ENCODE peak calls at places on chromosomes 4 and X, in six cellular contexts. W is K562, J is H1, U is GM12891, D is HepG2, Y is GM12878. C is an unnamed sample.

GRCh38 chr4:139909036-139909435 is 243.4 kb downstream of the MGST2 start:
- DNase-seq in W (no peak), J (no peak), U (no peak), D (no peak), Y (no peak), C (no peak)

GRCh38 chrX:23787745-23788118 is 4.8 kb downstream of the SAT1 start:
- DNase-seq in W (no peak), J (no peak), U (no peak), D (no peak), Y (no peak), C (no peak)

GRCh38 chr4:114091546-114091945 is 112.1 kb upstream of the ARSJ start:
- DNase-seq in W (no peak), J (no peak), U (no peak), D (no peak), Y (no peak), C (no peak)

GRCh38 chrX:68048774-68049173 is 384.5 kb downstream of the OPHN1 start:
- DNase-seq in W (no peak), J (no peak), U (no peak), D (no peak), Y (no peak), C (no peak)

GRCh38 chr4:60962286-60962685 is 237.8 kb upstream of the ADGRL3 start:
- DNase-seq in W (no peak), J (no peak), U (no peak), D (no peak), Y (no peak), C (no peak)

GRCh38 chr4:2643555-2643954 is 107.1 kb downstream of the FAM193A start:
- DNase-seq in W (no peak), J (no peak), U (no peak), D (no peak), Y (no peak), C (no peak)

GRCh38 chrX:120453985-120454384 is 15.1 kb downstream of the LAMP2 start:
- DNase-seq in W (no peak), J (no peak), U (no peak), D (no peak), Y (no peak), C (no peak)

GRCh38 chr4:24260922-24261581 is 323.3 kb downstream of the DHX15 start:
- DNase-seq in W (no peak), J (no peak), U (no peak), D (no peak), Y (no peak), C (no peak)

GRCh38 chrX:65671286-65671685 is 3.8 kb downstream of the MSN start:
- DNase-seq in W (no peak), J (no peak), U (no peak), D (no peak), Y (no peak), C (no peak)

GRCh38 chrX:140733766-140734342 is 24.3 kb downstream of the LINC00632 start:
- DNase-seq in W (peak; percentile 39), J (no peak), U (no peak), D (peak; percentile 5), Y (no peak), C (no peak)

GRCh38 chr4:113534698-113535097 is 226.8 kb downstream of the CAMK2D start:
- DNase-seq in W (no peak), J (no peak), U (no peak), D (no peak), Y (no peak), C (no peak)

GRCh38 chr4:147407261-147408045 is 73.4 kb upstream of the EDNRA start:
- DNase-seq in W (peak; percentile 9), J (peak; percentile 25), U (no peak), D (no peak), Y (no peak), C (no peak)

GRCh38 chr4:110088670-110089069 is 109.7 kb downstream of the ELOVL6 start:
- DNase-seq in W (no peak), J (no peak), U (no peak), D (no peak), Y (peak; percentile 23), C (no peak)

GRCh38 chr4:110096406-110096805 is 102.0 kb downstream of the ELOVL6 start:
- DNase-seq in W (no peak), J (no peak), U (no peak), D (no peak), Y (no peak), C (no peak)

GRCh38 chr4:110087116-110087708 is 111.2 kb downstream of the ELOVL6 start:
- DNase-seq in W (no peak), J (no peak), U (no peak), D (no peak), Y (no peak), C (no peak)

GRCh38 chr4:110092646-110093045 is 105.8 kb downstream of the ELOVL6 start:
- DNase-seq in W (no peak), J (no peak), U (no peak), D (no peak), Y (no peak), C (no peak)

DNA sequence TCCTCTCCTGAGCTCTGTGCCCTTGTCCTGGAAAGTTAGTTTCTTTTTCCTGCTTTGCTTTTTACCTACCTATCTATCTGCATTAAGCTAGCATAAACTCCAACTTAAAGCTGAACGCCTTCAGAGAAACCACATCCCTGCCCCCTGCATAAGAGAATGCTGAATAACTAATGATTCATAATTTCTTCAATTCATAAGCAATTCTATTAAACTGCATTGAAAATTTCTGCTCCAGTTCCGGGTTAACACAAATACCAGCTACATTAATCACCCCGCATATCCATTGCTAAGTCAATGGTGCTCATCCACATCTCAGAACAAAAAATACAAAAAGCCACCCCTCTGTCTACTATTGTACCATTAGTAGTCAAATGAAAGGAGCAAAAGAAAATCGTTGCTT is 107.0 kb downstream of the ELOVL6 start:
- DNase-seq in W (no peak), J (no peak), U (no peak), D (no peak), Y (no peak), C (no peak)
- TF ChIP-seq POLR2A in W (no peak), J (no peak), U (no peak), D (no peak), Y (no peak), C (no peak)

GRCh38 chrX:102745513-102746133 is 25.1 kb downstream of the GPRASP3 start:
- DNase-seq in W (no peak), J (peak; percentile 44), U (no peak), D (no peak), Y (no peak), C (no peak)
- TF ChIP-seq TAF1 in W (no peak), J (peak; percentile 46), U (no peak), D (no peak), Y (no peak), C (no peak)

DNA sequence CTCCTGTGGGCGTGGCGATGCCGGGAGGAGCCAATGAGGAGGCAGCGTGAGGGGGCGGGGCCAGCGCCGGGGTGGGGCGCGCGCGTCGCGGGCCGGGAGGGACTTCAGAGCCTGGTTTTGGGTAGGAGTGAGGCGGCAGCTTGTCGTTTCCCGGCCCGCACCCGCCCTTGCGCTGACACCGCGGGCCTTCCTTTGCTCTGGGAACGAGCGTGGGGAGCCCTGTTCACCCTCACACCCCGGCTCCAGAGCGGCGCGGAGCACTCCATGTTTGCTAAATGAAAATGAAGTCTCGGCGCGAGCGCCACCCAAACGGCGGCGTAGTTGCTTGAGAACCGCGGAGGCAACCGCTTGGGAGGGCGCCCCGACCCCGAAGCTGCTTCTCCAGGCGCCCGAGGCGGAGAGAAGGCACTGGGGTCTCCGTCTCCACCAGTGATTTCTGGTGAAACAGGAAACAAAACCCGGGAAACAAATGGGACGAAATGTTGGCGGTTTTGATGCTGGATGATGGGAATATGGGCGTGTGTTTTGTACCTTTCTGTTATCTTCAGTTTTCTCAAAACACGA is 497 bp upstream of the GRPEL1 start:
- DNase-seq in W (peak; percentile 97), J (no peak), U (no peak), D (no peak), Y (no peak), C (no peak)
- TF ChIP-seq POLR2A in W (peak; percentile 81), J (no peak), U (no peak), D (no peak), Y (peak; percentile 79), C (peak; percentile 81)

GRCh38 chr4:18180122-18180521 is 158.6 kb upstream of the LCORL start:
- DNase-seq in W (no peak), J (no peak), U (no peak), D (no peak), Y (no peak), C (no peak)
- TF ChIP-seq TAF1 in W (no peak), J (no peak), U (no peak), D (no peak), Y (no peak), C (no peak)

DNA sequence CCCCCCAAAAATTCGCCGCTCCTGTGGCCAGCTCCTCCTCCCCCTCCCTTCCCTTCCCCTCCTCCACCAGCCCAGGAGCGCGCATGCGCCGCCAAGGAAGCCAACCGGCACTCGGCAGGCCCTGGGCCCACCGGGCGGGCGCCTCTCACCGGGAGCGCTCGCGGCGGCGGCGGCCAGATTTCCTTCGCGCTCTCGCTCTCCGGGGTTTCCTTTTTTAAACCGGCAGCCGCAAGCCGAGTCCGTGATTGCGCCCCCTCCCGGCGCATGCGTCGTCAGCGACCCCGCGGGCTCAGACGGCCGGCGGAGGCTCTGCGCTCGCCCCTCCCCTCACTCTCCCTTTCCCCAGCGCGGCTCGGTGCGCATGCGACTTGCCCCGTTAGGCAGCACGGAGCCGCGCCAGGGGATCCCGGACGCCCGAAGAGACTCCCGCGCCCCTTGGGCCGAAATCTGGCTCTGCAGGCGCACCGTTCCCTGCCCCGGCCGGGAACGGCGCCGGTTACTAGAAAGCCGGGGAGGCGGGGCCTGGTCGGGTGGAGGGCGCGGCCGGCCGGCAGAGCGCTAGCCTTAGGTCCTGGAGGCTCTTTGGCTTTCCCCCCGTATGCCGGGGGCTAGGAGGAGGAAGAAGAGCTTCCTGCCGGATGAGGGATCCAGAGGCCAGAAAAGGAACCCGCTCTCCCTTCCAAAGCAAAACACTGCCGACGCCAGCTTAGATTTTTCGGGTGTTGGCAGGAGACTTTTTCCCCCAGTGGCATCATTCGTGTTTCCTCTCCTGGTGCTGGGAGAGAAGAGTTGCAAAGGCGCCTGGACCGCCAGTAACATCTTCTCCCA is at the start of gene CLOCK:
- DNase-seq in W (peak; percentile 89), J (no peak), U (peak; percentile 74), D (peak; percentile 74), Y (no peak), C (peak; percentile 76)
- TF ChIP-seq POLR2A in W (peak; percentile 72), J (peak; percentile 68), U (no peak), D (peak; percentile 50), Y (peak; percentile 74), C (no peak)

GRCh38 chr4:40702800-40703151 is 47.0 kb upstream of the NSUN7 start:
- DNase-seq in W (no peak), J (no peak), U (no peak), D (no peak), Y (no peak), C (no peak)
- TF ChIP-seq TAF1 in W (no peak), J (no peak), U (no peak), D (no peak), Y (no peak), C (no peak)

DNA sequence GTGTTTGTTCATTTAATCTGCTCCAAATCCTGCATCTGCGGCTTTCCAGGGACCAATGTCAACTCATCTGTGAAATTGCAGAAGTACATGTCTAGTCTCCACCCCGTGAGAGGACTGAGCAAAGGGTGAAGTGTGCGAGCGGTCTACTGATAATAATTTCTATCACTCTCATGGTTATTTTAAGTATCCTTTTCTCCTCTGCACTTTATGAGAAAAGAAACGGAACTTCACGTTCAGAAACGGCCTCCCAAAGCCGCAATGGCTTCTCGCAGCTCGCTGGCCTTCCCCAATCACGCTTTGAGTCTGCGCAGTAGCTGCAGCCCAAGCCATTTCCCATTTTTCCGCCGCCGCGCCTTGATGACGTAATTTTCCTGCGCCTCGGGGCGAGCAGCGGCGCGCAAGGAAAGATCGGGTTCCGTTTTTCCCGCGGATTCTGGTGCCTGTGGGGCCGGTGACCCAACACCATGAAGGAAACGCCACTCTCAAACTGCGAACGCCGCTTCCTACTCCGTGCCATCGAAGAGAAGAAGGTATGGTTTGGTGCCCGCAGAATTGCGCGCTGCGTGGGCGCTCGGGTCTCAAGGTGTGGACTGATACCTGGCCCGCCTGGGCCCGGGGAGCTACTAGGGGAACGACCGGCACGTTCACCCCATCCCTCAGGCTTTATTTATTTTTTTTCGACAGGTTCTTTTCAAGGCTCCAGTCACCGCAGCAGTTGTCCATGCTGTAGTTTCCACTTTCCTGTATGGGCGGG is at the start of gene EXOSC9:
- DNase-seq in W (peak; percentile 89), J (peak; percentile 82), U (peak; percentile 55), D (peak; percentile 87), Y (peak; percentile 88), C (peak; percentile 52)
- TF ChIP-seq POLR2A in W (peak; percentile 96), J (peak; percentile 91), U (peak; percentile 76), D (peak; percentile 92), Y (peak; percentile 84), C (peak; percentile 91)